ENCODE peak calls at places on chromosomes 5 and 9, in six cellular contexts. H, W, M, N, S and R are unnamed samples.

GRCh38 chr9:87620727-87621322 is 105.1 kb upstream of the CTSL start:
- DNase-seq in N (no peak), H (no peak), W (no peak), M (no peak), S (no peak), R (no peak)

GRCh38 chr5:82661462-82661861 is 383.3 kb upstream of the RPS23 start:
- DNase-seq in W (no peak), H (no peak), S (no peak), N (no peak), M (no peak), R (no peak)

GRCh38 chr9:130768265-130768664 is 66.8 kb upstream of the ABL1 start:
- DNase-seq in H (no peak), W (no peak), S (no peak), N (no peak), M (no peak), R (no peak)

GRCh38 chr9:7216004-7216821 is 458.4 kb downstream of the KDM4C start:
- DNase-seq in M (no peak), N (no peak), S (no peak), H (no peak), W (no peak), R (no peak)

GRCh38 chr5:28014779-28015178 is 976.4 kb upstream of the CDH9 start:
- DNase-seq in H (no peak), M (no peak), S (no peak), W (no peak), N (no peak), R (no peak)

GRCh38 chr5:14665110-14665822 is 748 bp downstream of the OTULIN start:
- DNase-seq in N (no peak), S (no peak), W (peak; percentile 33), M (peak; percentile 42), H (no peak), R (no peak)

GRCh38 chr5:141692919-141693848 is 11.2 kb upstream of the ARAP3 start:
- DNase-seq in H (no peak), M (no peak), W (no peak), S (no peak), N (no peak), R (no peak)

GRCh38 chr5:6225121-6225607 is 153.2 kb downstream of the MED10 start:
- DNase-seq in H (no peak), W (no peak), M (no peak), N (no peak), S (no peak), R (no peak)

GRCh38 chr9:74431467-74431866 is 65.7 kb upstream of the RORB start:
- DNase-seq in N (no peak), W (no peak), M (no peak), S (no peak), H (no peak), R (no peak)

GRCh38 chr9:113254991-113255390 is 20.4 kb downstream of the CDC26 start:
- DNase-seq in H (no peak), W (no peak), N (no peak), S (no peak), M (no peak), R (no peak)

GRCh38 chr9:127135056-127135745 is 12.8 kb upstream of the ANGPTL2 start:
- DNase-seq in W (no peak), N (no peak), H (no peak), M (no peak), S (no peak), R (no peak)

GRCh38 chr9:91716815-91717214 is 233.2 kb downstream of the ROR2 start:
- DNase-seq in N (no peak), M (no peak), S (no peak), H (no peak), W (no peak), R (no peak)

GRCh38 chr9:72588336-72588735 is 66.9 kb downstream of the TMC1 start:
- DNase-seq in N (no peak), S (no peak), M (no peak), H (no peak), W (no peak), R (no peak)

GRCh38 chr9:36471359-36471758 is 71.3 kb upstream of the RNF38 start:
- DNase-seq in S (no peak), H (no peak), M (no peak), N (no peak), W (no peak), R (no peak)

GRCh38 chr5:104800440-104801048 is 1238.0 kb upstream of the NUDT12 start:
- DNase-seq in W (no peak), N (no peak), S (no peak), M (no peak), H (no peak), R (no peak)

GRCh38 chr5:1120236-1120999 is 8.6 kb upstream of the SLC12A7 start:
- DNase-seq in S (no peak), W (no peak), N (no peak), M (no peak), H (no peak), R (no peak)

GRCh38 chr9:115944166-115944948 is 209.2 kb upstream of the PAPPA start:
- DNase-seq in H (no peak), N (no peak), S (peak; percentile 18), W (peak; percentile 86), M (peak; percentile 93), R (peak; percentile 90)

GRCh38 chr5:105168806-105169205 is 1606.2 kb upstream of the NUDT12 start:
- DNase-seq in N (no peak), S (no peak), H (no peak), M (no peak), W (no peak), R (no peak)

GRCh38 chr9:26012797-26013594 is 334.8 kb upstream of the TUSC1 start:
- DNase-seq in M (peak; percentile 14), H (no peak), S (no peak), W (no peak), N (no peak), R (no peak)

GRCh38 chr5:5271606-5272321 is 131.6 kb downstream of the ADAMTS16 start:
- DNase-seq in W (no peak), M (no peak), H (no peak), S (no peak), N (no peak), R (no peak)

GRCh38 chr9:27785714-27786100 is 212.4 kb upstream of the C9orf72 start:
- DNase-seq in W (no peak), S (no peak), H (no peak), N (no peak), M (no peak), R (no peak)

GRCh38 chr5:2901096-2901495 is 149.6 kb upstream of the IRX2 start:
- DNase-seq in M (no peak), S (no peak), N (no peak), W (no peak), H (no peak), R (no peak)

GRCh38 chr9:121601234-121601633 is 50.2 kb upstream of the DAB2IP start:
- DNase-seq in M (peak; percentile 63), N (no peak), W (no peak), H (no peak), S (no peak), R (no peak)

GRCh38 chr9:126719677-126720435 is 85.0 kb upstream of the ZBTB43 start:
- DNase-seq in H (peak; percentile 46), N (peak; percentile 78), S (peak; percentile 72), W (no peak), M (peak; percentile 21), R (peak; percentile 80)

GRCh38 chr9:36893148-36893547 is 140.9 kb downstream of the PAX5 start:
- DNase-seq in H (no peak), W (no peak), S (no peak), M (no peak), N (no peak), R (no peak)

GRCh38 chr9:123807241-123807640 is 122.7 kb downstream of the DENND1A start:
- DNase-seq in N (no peak), H (no peak), S (no peak), W (no peak), M (no peak), R (no peak)

GRCh38 chr5:142824391-142824790 is 54.2 kb downstream of the ARHGAP26 start:
- DNase-seq in W (no peak), N (no peak), S (no peak), H (no peak), M (no peak), R (no peak)

GRCh38 chr9:3241290-3241689 is 284.5 kb downstream of the RFX3 start:
- DNase-seq in S (no peak), N (no peak), H (no peak), W (no peak), M (no peak), R (no peak)

GRCh38 chr9:34927061-34927460 is 31.0 kb upstream of the PHF24 start:
- DNase-seq in S (no peak), H (no peak), W (no peak), N (no peak), M (no peak), R (no peak)

GRCh38 chr9:135328485-135329417 is 150.8 kb upstream of the PPP1R26 start:
- DNase-seq in M (no peak), S (no peak), H (no peak), W (no peak), N (no peak), R (no peak)

GRCh38 chr5:3896098-3896497 is 300.5 kb downstream of the IRX1 start:
- DNase-seq in M (no peak), N (no peak), W (no peak), H (no peak), S (no peak), R (no peak)

GRCh38 chr9:73061131-73061530 is 90.5 kb upstream of the ANXA1 start:
- DNase-seq in H (no peak), W (no peak), S (no peak), M (no peak), N (no peak), R (no peak)

GRCh38 chr9:38092200-38092524 is 23.1 kb upstream of the SHB start:
- DNase-seq in M (no peak), H (no peak), W (no peak), S (no peak), N (no peak), R (no peak)

GRCh38 chr9:137534256-137535119 is 15.7 kb downstream of the PNPLA7 start:
- DNase-seq in S (no peak), M (peak; percentile 80), W (peak; percentile 75), H (no peak), N (no peak), R (no peak)